ENCODE peak calls at places on chromosome X, in five cellular contexts. H, C, W, O and Q are unnamed samples.

GRCh38 chrX:96715412-96715940 is 30.8 kb downstream of the DIAPH2 start:
- DNase-seq in W (no peak), H (peak; percentile 78), C (no peak), O (no peak), Q (no peak)

GRCh38 chrX:3803305-3803704 is 89.9 kb upstream of the PRKX start:
- DNase-seq in O (no peak), H (no peak), W (no peak), C (no peak), Q (no peak)

GRCh38 chrX:33434256-33435092 is 223.1 kb upstream of the DMD start:
- DNase-seq in W (no peak), C (peak; percentile 85), O (no peak), H (peak; percentile 66), Q (no peak)

GRCh38 chrX:39725114-39725513 is 372.6 kb downstream of the BCOR start:
- DNase-seq in H (no peak), W (no peak), O (no peak), C (no peak), Q (no peak)

GRCh38 chrX:152913354-152913753 is 15.5 kb downstream of the ZNF185 start:
- DNase-seq in H (no peak), W (no peak), C (no peak), O (no peak), Q (no peak)

GRCh38 chrX:137305404-137305803 is 260.5 kb upstream of the ZIC3 start:
- DNase-seq in H (no peak), W (no peak), C (no peak), O (no peak), Q (no peak)

GRCh38 chrX:118530537-118530936 is 34.9 kb downstream of the DOCK11 start:
- DNase-seq in H (no peak), W (no peak), C (no peak), O (no peak), Q (no peak)

GRCh38 chrX:53072418-53073114 is 9.6 kb upstream of the TSPYL2 start:
- DNase-seq in H (no peak), C (no peak), O (no peak), W (no peak), Q (no peak)

GRCh38 chrX:133215747-133216146 is 2.4 kb downstream of the TFDP3 start:
- DNase-seq in W (no peak), H (peak; percentile 53), C (peak; percentile 20), O (no peak), Q (no peak)

GRCh38 chrX:39059866-39060265 is 258.6 kb downstream of the MID1IP1 start:
- DNase-seq in W (no peak), H (no peak), C (no peak), O (no peak), Q (no peak)

GRCh38 chrX:109345866-109346265 is 136.0 kb downstream of the GUCY2F start:
- DNase-seq in C (no peak), H (no peak), O (no peak), W (no peak), Q (no peak)

GRCh38 chrX:10296581-10296980 is 139.8 kb downstream of the CLCN4 start:
- DNase-seq in W (no peak), O (no peak), H (no peak), C (no peak), Q (no peak)

GRCh38 chrX:17563515-17563914 is 173.8 kb upstream of the SCML1 start:
- DNase-seq in C (no peak), H (peak; percentile 47), O (no peak), W (no peak), Q (no peak)